ENCODE peak calls at places on chromosomes 2 and 18, in four cellular contexts. One of them, this sample, is unnamed.

GRCh38 chr18:58493516-58494253 is 135.2 kb downstream of the ALPK2 start:
- DNase-seq in fibroblast of mammary gland: peak; percentile 86
- DNase-seq in astrocyte of the cerebellum: peak; percentile 76
- DNase-seq in fibroblast of lung: peak; percentile 74
- DNase-seq in this sample: peak; percentile 86

GRCh38 chr18:63216911-63217311 is 102.7 kb downstream of the BCL2 start:
- DNase-seq in fibroblast of mammary gland: no peak
- DNase-seq in astrocyte of the cerebellum: no peak
- DNase-seq in fibroblast of lung: no peak
- DNase-seq in this sample: no peak

GRCh38 chr18:80009661-80010550 is 21.5 kb upstream of the TXNL4A start:
- DNase-seq in fibroblast of mammary gland: peak; percentile 99
- DNase-seq in astrocyte of the cerebellum: peak; percentile 84
- DNase-seq in fibroblast of lung: peak; percentile 99
- DNase-seq in this sample: peak; percentile 98

GRCh38 chr2:39469807-39470206 is 32.7 kb upstream of the MAP4K3 start:
- DNase-seq in fibroblast of mammary gland: peak; percentile 43
- DNase-seq in astrocyte of the cerebellum: no peak
- DNase-seq in fibroblast of lung: peak; percentile 85
- DNase-seq in this sample: peak; percentile 68

GRCh38 chr2:165793161-165793778 is 777 bp downstream of the GALNT3 start:
- DNase-seq in fibroblast of mammary gland: no peak
- DNase-seq in astrocyte of the cerebellum: no peak
- DNase-seq in fibroblast of lung: peak; percentile 74
- DNase-seq in this sample: no peak

GRCh38 chr18:48023334-48024008 is 93.0 kb upstream of the SMAD2 start:
- DNase-seq in fibroblast of mammary gland: peak; percentile 75
- DNase-seq in astrocyte of the cerebellum: no peak
- DNase-seq in fibroblast of lung: peak; percentile 84
- DNase-seq in this sample: peak; percentile 83

GRCh38 chr2:129011466-129012061 is 692.9 kb upstream of the HS6ST1 start:
- DNase-seq in fibroblast of mammary gland: no peak
- DNase-seq in astrocyte of the cerebellum: no peak
- DNase-seq in fibroblast of lung: no peak
- DNase-seq in this sample: no peak

GRCh38 chr2:138029238-138029637 is 65.0 kb downstream of the HNMT start:
- DNase-seq in fibroblast of mammary gland: peak; percentile 42
- DNase-seq in astrocyte of the cerebellum: peak; percentile 76
- DNase-seq in fibroblast of lung: peak; percentile 90
- DNase-seq in this sample: peak; percentile 75

GRCh38 chr2:32553829-32554432 is 73.9 kb upstream of the TTC27 start:
- DNase-seq in fibroblast of mammary gland: peak; percentile 60
- DNase-seq in astrocyte of the cerebellum: peak; percentile 54
- DNase-seq in fibroblast of lung: peak; percentile 39
- DNase-seq in this sample: peak; percentile 74

GRCh38 chr2:155997538-155997937 is 335.0 kb downstream of the NR4A2 start:
- DNase-seq in fibroblast of mammary gland: no peak
- DNase-seq in astrocyte of the cerebellum: no peak
- DNase-seq in fibroblast of lung: peak; percentile 5
- DNase-seq in this sample: no peak

GRCh38 chr2:37650548-37651101 is 20.8 kb downstream of the CDC42EP3 start:
- DNase-seq in fibroblast of mammary gland: no peak
- DNase-seq in astrocyte of the cerebellum: no peak
- DNase-seq in fibroblast of lung: no peak
- DNase-seq in this sample: no peak

GRCh38 chr2:47295981-47296350 is 107.0 kb upstream of the MSH2 start:
- DNase-seq in fibroblast of mammary gland: no peak
- DNase-seq in astrocyte of the cerebellum: no peak
- DNase-seq in fibroblast of lung: no peak
- DNase-seq in this sample: no peak

GRCh38 chr2:47002480-47003381 is 87.1 kb upstream of the MCFD2 start:
- DNase-seq in fibroblast of mammary gland: no peak
- DNase-seq in astrocyte of the cerebellum: no peak
- DNase-seq in fibroblast of lung: peak; percentile 35
- DNase-seq in this sample: peak; percentile 58

GRCh38 chr2:65430515-65431416 is 1.6 kb downstream of the SPRED2 start:
- DNase-seq in fibroblast of mammary gland: peak; percentile 28
- DNase-seq in astrocyte of the cerebellum: no peak
- DNase-seq in fibroblast of lung: peak; percentile 53
- DNase-seq in this sample: peak; percentile 47

GRCh38 chr2:62920070-62920469 is 130.6 kb upstream of the OTX1 start:
- DNase-seq in fibroblast of mammary gland: peak; percentile 31
- DNase-seq in astrocyte of the cerebellum: no peak
- DNase-seq in fibroblast of lung: peak; percentile 39
- DNase-seq in this sample: peak; percentile 21

GRCh38 chr2:121142452-121142851 is 142.6 kb downstream of the TFCP2L1 start:
- DNase-seq in fibroblast of mammary gland: no peak
- DNase-seq in astrocyte of the cerebellum: no peak
- DNase-seq in fibroblast of lung: no peak
- DNase-seq in this sample: no peak

GRCh38 chr2:76584474-76584873 is 873.8 kb upstream of the GCFC2 start:
- DNase-seq in fibroblast of mammary gland: no peak
- DNase-seq in astrocyte of the cerebellum: no peak
- DNase-seq in fibroblast of lung: no peak
- DNase-seq in this sample: no peak

GRCh38 chr2:227661019-227661726 is 5.4 kb upstream of the SCYGR5 start:
- DNase-seq in fibroblast of mammary gland: no peak
- DNase-seq in astrocyte of the cerebellum: no peak
- DNase-seq in fibroblast of lung: no peak
- DNase-seq in this sample: no peak

GRCh38 chr2:175930504-175930903 is 71.6 kb downstream of the LNPK start:
- DNase-seq in fibroblast of mammary gland: peak; percentile 40
- DNase-seq in astrocyte of the cerebellum: no peak
- DNase-seq in fibroblast of lung: peak; percentile 6
- DNase-seq in this sample: peak; percentile 18

GRCh38 chr2:169933124-169933711 is 106.0 kb downstream of the UBR3 start:
- DNase-seq in fibroblast of mammary gland: peak; percentile 68
- DNase-seq in astrocyte of the cerebellum: peak; percentile 8
- DNase-seq in fibroblast of lung: peak; percentile 22
- DNase-seq in this sample: peak; percentile 74

GRCh38 chr2:226030369-226031077 is 631.0 kb downstream of the NYAP2 start:
- DNase-seq in fibroblast of mammary gland: peak; percentile 1
- DNase-seq in astrocyte of the cerebellum: no peak
- DNase-seq in fibroblast of lung: no peak
- DNase-seq in this sample: no peak

GRCh38 chr18:63320690-63321265 is 1.2 kb upstream of the BCL2 start:
- DNase-seq in fibroblast of mammary gland: peak; percentile 42
- DNase-seq in astrocyte of the cerebellum: no peak
- DNase-seq in fibroblast of lung: peak; percentile 46
- DNase-seq in this sample: peak; percentile 45

DNA sequence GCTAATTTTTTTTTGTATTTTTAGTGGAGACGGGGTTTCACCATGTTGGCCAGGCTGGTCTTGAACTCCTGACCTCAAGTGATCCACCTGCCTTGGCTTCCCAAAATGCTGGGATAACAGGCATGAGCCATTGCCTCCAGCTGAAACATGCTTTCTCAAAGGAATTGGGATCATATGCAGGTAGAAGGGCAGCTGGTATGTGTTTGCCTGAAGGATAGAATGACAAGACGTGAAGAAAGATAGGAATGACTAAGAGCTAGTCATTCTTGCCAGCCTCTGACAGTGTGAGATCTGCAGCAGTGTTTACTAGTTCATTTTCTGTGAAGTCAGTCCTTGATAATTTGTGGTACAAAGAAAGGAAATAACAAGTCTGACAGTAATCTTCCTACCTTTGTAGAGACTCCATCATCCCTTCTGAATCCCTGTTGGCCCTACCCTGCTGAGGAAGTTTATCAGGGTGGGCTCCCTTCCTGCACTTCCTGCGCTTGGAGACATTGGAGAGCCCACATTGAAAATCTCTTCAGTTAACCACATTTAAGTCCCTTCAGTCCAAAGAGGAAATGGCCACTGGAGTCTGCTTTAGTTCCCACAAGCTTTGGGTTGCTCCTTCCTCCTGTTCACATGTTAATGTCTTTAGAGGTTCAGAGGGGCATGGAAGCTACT is 14.7 kb downstream of the CFLAR start:
- DNase-seq in fibroblast of mammary gland: peak; percentile 88
- DNase-seq in astrocyte of the cerebellum: peak; percentile 27
- DNase-seq in fibroblast of lung: peak; percentile 94
- DNase-seq in this sample: peak; percentile 91
- H3K4me3 ChIP-seq in fibroblast of mammary gland: no peak overlapping the region
- H3K4me3 ChIP-seq in astrocyte of the cerebellum: no peak overlapping the region
- H3K4me3 ChIP-seq in fibroblast of lung: no peak overlapping the region
- H3K4me3 ChIP-seq in this sample: no peak overlapping the region

DNA sequence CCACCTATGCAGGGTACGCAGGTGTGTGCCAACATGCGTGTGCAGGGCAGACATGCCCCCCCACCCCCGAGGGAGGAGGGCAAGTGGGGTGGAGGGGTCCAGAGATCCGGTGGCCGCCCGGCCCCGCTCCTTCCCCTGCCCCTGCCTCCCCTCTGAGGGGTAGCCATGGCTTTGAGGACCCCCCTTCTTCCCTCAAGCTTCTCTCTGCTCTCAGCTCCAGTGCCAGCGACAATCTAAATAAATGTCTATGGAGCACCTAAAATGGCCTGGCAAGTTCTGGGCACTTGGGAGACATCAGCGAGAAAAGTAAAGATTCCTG is 91.9 kb downstream of the ZFP36L2 start:
- DNase-seq in fibroblast of mammary gland: no peak
- DNase-seq in astrocyte of the cerebellum: no peak
- DNase-seq in fibroblast of lung: no peak
- DNase-seq in this sample: no peak
- H3K4me3 ChIP-seq in fibroblast of mammary gland: no peak overlapping the region
- H3K4me3 ChIP-seq in astrocyte of the cerebellum: no peak overlapping the region
- H3K4me3 ChIP-seq in fibroblast of lung: no peak overlapping the region
- H3K4me3 ChIP-seq in this sample: no peak overlapping the region

GRCh38 chr2:24886640-24887324 is 33.3 kb downstream of the ADCY3 start:
- DNase-seq in fibroblast of mammary gland: no peak
- DNase-seq in astrocyte of the cerebellum: no peak
- DNase-seq in fibroblast of lung: peak; percentile 24
- DNase-seq in this sample: peak; percentile 33
- H3K4me3 ChIP-seq in fibroblast of mammary gland: no peak overlapping the region
- H3K4me3 ChIP-seq in astrocyte of the cerebellum: no peak overlapping the region
- H3K4me3 ChIP-seq in fibroblast of lung: no peak overlapping the region
- H3K4me3 ChIP-seq in this sample: no peak overlapping the region

GRCh38 chr2:197254776-197255521 is 55.6 kb downstream of the ANKRD44 start:
- DNase-seq in fibroblast of mammary gland: no peak
- DNase-seq in astrocyte of the cerebellum: no peak
- DNase-seq in fibroblast of lung: no peak
- DNase-seq in this sample: no peak
- H3K4me3 ChIP-seq in fibroblast of mammary gland: no peak overlapping the region
- H3K4me3 ChIP-seq in astrocyte of the cerebellum: no peak overlapping the region
- H3K4me3 ChIP-seq in fibroblast of lung: no peak overlapping the region
- H3K4me3 ChIP-seq in this sample: no peak overlapping the region

DNA sequence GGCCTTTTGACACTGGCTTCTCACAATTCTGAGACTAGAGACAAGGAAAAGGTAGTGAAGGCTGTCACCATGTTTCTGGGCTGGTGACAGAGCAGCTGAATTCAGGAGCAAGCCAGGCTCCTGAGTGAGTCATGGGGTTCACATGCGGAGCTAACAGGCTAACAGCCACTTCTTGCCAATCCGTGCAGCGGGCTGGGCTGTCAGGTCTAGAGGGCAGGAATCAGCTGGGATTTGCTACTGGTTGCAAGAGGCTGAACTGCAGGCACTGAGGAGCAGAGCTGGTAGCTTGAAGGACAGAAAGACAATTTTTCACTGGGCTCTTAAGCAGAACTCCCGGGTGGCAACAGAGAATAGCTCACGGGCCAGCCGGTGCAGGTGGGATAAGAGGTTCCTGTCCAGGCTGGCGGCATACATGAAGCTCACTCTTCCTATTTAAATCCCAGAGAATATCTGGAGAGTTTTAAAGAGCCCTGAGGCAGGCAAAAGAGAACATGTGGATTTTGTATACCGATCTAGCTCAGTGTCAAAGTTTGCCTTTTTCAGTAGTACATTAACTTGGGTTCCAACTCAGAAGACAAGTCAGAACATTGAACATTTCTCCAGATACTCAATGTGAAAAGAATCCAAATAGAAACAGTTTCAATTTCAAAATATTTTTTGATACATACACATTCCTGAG is 1.2 kb downstream of the NCKAP5 start:
- DNase-seq in fibroblast of mammary gland: peak; percentile 6
- DNase-seq in astrocyte of the cerebellum: peak; percentile 55
- DNase-seq in fibroblast of lung: peak; percentile 88
- DNase-seq in this sample: peak; percentile 63
- H3K4me3 ChIP-seq in fibroblast of mammary gland: no peak overlapping the region
- H3K4me3 ChIP-seq in astrocyte of the cerebellum: no peak overlapping the region
- H3K4me3 ChIP-seq in fibroblast of lung: peak overlapping the region; percentile 18
- H3K4me3 ChIP-seq in this sample: peak overlapping the region; percentile 48

DNA sequence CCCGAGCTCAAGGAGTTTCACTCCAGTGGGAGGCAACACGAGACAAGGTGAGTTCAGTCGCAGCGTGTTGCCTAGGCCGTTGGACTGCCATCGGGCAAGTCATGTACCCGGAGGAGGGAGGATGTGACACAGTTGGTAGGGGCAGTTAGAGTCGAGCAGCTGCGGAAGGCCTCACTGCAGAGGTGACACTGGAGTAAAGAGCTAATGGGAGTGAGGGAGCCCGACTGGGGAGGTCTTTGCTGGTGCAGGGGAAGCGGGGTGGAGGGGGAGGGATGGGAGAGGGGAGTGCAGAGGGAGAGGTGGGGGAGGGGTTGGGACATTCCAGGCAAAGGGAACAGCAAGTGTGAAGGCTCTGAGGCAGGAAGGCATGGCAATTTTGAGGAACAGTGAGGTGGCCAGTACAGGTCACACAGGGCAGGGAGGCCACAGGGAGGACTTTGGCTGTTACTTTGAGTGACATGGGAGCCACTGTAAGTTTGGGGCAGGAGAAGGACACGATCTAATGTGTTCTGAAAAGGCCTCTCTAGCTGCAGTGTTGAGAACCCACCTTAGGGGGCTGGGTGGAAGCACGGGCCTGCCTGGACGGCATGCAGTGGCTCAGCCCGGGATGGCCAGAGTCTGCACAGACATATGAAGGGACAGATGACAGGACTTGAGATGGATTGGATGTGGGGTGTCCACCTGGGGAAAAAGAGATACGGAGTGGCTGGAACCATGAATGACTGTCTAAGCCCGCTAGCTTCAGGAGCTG is 61.1 kb downstream of the KCNF1 start:
- DNase-seq in fibroblast of mammary gland: no peak
- DNase-seq in astrocyte of the cerebellum: no peak
- DNase-seq in fibroblast of lung: no peak
- DNase-seq in this sample: no peak
- H3K4me3 ChIP-seq in fibroblast of mammary gland: no peak overlapping the region
- H3K4me3 ChIP-seq in astrocyte of the cerebellum: no peak overlapping the region
- H3K4me3 ChIP-seq in fibroblast of lung: no peak overlapping the region
- H3K4me3 ChIP-seq in this sample: no peak overlapping the region

GRCh38 chr18:44545359-44545985 is 135.2 kb upstream of the SETBP1 start:
- DNase-seq in fibroblast of mammary gland: no peak
- DNase-seq in astrocyte of the cerebellum: no peak
- DNase-seq in fibroblast of lung: no peak
- DNase-seq in this sample: no peak

GRCh38 chr18:44541159-44541558 is 139.5 kb upstream of the SETBP1 start:
- DNase-seq in fibroblast of mammary gland: peak; percentile 23
- DNase-seq in astrocyte of the cerebellum: no peak
- DNase-seq in fibroblast of lung: peak; percentile 51
- DNase-seq in this sample: peak; percentile 25

GRCh38 chr18:44546954-44547353 is 133.7 kb upstream of the SETBP1 start:
- DNase-seq in fibroblast of mammary gland: no peak
- DNase-seq in astrocyte of the cerebellum: no peak
- DNase-seq in fibroblast of lung: no peak
- DNase-seq in this sample: no peak

GRCh38 chr18:44541781-44542180 is 138.9 kb upstream of the SETBP1 start:
- DNase-seq in fibroblast of mammary gland: no peak
- DNase-seq in astrocyte of the cerebellum: no peak
- DNase-seq in fibroblast of lung: no peak
- DNase-seq in this sample: no peak

GRCh38 chr18:44543387-44543786 is 137.3 kb upstream of the SETBP1 start:
- DNase-seq in fibroblast of mammary gland: no peak
- DNase-seq in astrocyte of the cerebellum: no peak
- DNase-seq in fibroblast of lung: no peak
- DNase-seq in this sample: no peak
- H3K4me3 ChIP-seq in fibroblast of mammary gland: no peak overlapping the region
- H3K4me3 ChIP-seq in astrocyte of the cerebellum: no peak overlapping the region
- H3K4me3 ChIP-seq in fibroblast of lung: no peak overlapping the region
- H3K4me3 ChIP-seq in this sample: no peak overlapping the region